ENCODE peak calls at places on chromosomes 7 and 10, in ten cellular contexts. M is astrocyte of the spinal cord, W is body of pancreas, H is PC-9, C is GM19239, T is uterus, O is T47D, N is C1 segment of cervical spinal cord, V is lower lobe of right lung, D is stomach. Z is an unnamed sample.

GRCh38 chr7:115634633-115635032 is 395.9 kb downstream of the TFEC start:
- DNase-seq in H (peak; percentile 84), M (no peak), T (no peak), O (no peak), N (no peak), D (no peak), C (no peak), W (no peak), V (no peak), Z (peak; percentile 38)

GRCh38 chr7:135801045-135801693 is 52.6 kb upstream of the FAM180A start:
- DNase-seq in N (no peak), M (peak; percentile 73), D (no peak), H (peak; percentile 72), W (peak; percentile 66), T (no peak), C (peak; percentile 34), V (no peak), O (peak; percentile 28), Z (peak; percentile 53)

GRCh38 chr10:21888959-21889358 is 114.6 kb downstream of the DNAJC1 start:
- DNase-seq in N (no peak), W (no peak), T (no peak), O (no peak), D (no peak), V (no peak), M (no peak), H (no peak), C (peak; percentile 17), Z (no peak)

GRCh38 chr7:38463277-38464224 is 167.6 kb downstream of the AMPH start:
- DNase-seq in C (peak; percentile 1), H (no peak), T (peak; percentile 57), N (no peak), M (peak; percentile 88), V (peak; percentile 53), O (no peak), D (peak; percentile 44), W (peak; percentile 57), Z (no peak)

GRCh38 chr10:62647375-62648092 is 157.0 kb upstream of the ADO start:
- DNase-seq in O (no peak), C (no peak), M (no peak), N (no peak), W (no peak), H (no peak), D (no peak), V (no peak), T (no peak), Z (no peak)

GRCh38 chr10:127649642-127650041 is 87.3 kb upstream of the FOXI2 start:
- DNase-seq in C (no peak), W (no peak), V (no peak), T (no peak), H (no peak), O (no peak), N (no peak), M (no peak), D (no peak), Z (no peak)

GRCh38 chr10:124049484-124049883 is 43.9 kb downstream of the CHST15 start:
- DNase-seq in H (no peak), W (no peak), O (no peak), T (no peak), N (no peak), M (peak; percentile 55), D (no peak), V (no peak), C (no peak), Z (no peak)

GRCh38 chr10:72087969-72088878 is at the start of gene SPOCK2:
- DNase-seq in C (no peak), D (no peak), M (peak; percentile 9), T (no peak), H (peak; percentile 26), O (no peak), V (peak; percentile 61), N (no peak), W (no peak), Z (no peak)

GRCh38 chr7:45185864-45186250 is 28.3 kb downstream of the RAMP3 start:
- DNase-seq in D (peak; percentile 13), H (no peak), T (no peak), W (no peak), N (no peak), V (no peak), C (no peak), M (no peak), O (no peak), Z (no peak)

Z was measured in dermis microvascular lymphatic vessel endothelial cell.